ENCODE peak calls at places on chromosome 12, in six cellular contexts. L is HCT116, J is brain microvascular endothelial cell, E is AML-193, X is fibroblast of the conjunctiva, M is left colon. K is an unnamed sample.

GRCh38 chr12:100755186-100755585 is 39.4 kb upstream of the ANO4 start:
- DNase-seq in X (no peak), J (no peak), M (no peak), E (no peak), L (no peak), K (no peak)

GRCh38 chr12:76346798-76347420 is 1.3 kb downstream of the BBS10 start:
- DNase-seq in L (no peak), X (peak), J (peak), M (no peak), E (peak), K (no peak)

GRCh38 chr12:43758247-43758727 is 303 bp downstream of the PUS7L start:
- DNase-seq in J (peak), L (no peak), X (no peak), E (no peak), M (no peak), K (no peak)

GRCh38 chr12:105331805-105332251 is 1.3 kb downstream of the C12orf75 start:
- DNase-seq in L (no peak), E (no peak), J (peak), M (peak), X (no peak), K (no peak)

GRCh38 chr12:127052491-127053232 is 1214.3 kb upstream of the TMEM132C start:
- DNase-seq in J (peak), M (no peak), E (no peak), X (no peak), L (peak), K (no peak)

GRCh38 chr12:6958609-6959375 is 7.6 kb downstream of the PTPN6 start:
- DNase-seq in E (peak), J (no peak), L (no peak), M (peak), X (no peak), K (no peak)

GRCh38 chr12:9931245-9931644 is 925 bp downstream of the CLEC2A start:
- DNase-seq in J (no peak), M (no peak), L (no peak), X (no peak), E (no peak), K (no peak)

GRCh38 chr12:78473136-78473535 is 391.4 kb upstream of the SYT1 start:
- DNase-seq in M (no peak), E (no peak), X (no peak), J (peak), L (no peak), K (no peak)

GRCh38 chr12:98828802-98829600 is 183.9 kb downstream of the APAF1 start:
- DNase-seq in J (no peak), L (no peak), E (no peak), M (no peak), X (no peak), K (no peak)

K was measured in heart left ventricle.